ENCODE peak calls at places on chromosome 6, in five cellular contexts. One of them, this sample, is unnamed.

GRCh38 chr6:38113810-38114577 is 294.5 kb downstream of the ZFAND3 start:
- DNase-seq in BJ: no peak
- DNase-seq in CD4-positive, alpha-beta T cell: no peak
- DNase-seq in WTC11: no peak
- DNase-seq in A549: no peak
- DNase-seq in this sample: no peak

GRCh38 chr6:126909493-126909892 is 209.0 kb upstream of the RSPO3 start:
- DNase-seq in BJ: no peak
- DNase-seq in CD4-positive, alpha-beta T cell: no peak
- DNase-seq in WTC11: no peak
- DNase-seq in A549: no peak
- DNase-seq in this sample: no peak

GRCh38 chr6:106141441-106142237 is 55.5 kb downstream of the PRDM1 start:
- DNase-seq in BJ: no peak
- DNase-seq in CD4-positive, alpha-beta T cell: no peak
- DNase-seq in WTC11: no peak
- DNase-seq in A549: no peak
- DNase-seq in this sample: no peak

GRCh38 chr6:153058291-153058690 is 55.8 kb upstream of the MTRF1L start:
- DNase-seq in BJ: no peak
- DNase-seq in CD4-positive, alpha-beta T cell: no peak
- DNase-seq in WTC11: no peak
- DNase-seq in A549: no peak
- DNase-seq in this sample: no peak

GRCh38 chr6:90892271-90892670 is 305.4 kb upstream of the MAP3K7 start:
- DNase-seq in BJ: no peak
- DNase-seq in CD4-positive, alpha-beta T cell: no peak
- DNase-seq in WTC11: no peak
- DNase-seq in A549: no peak
- DNase-seq in this sample: no peak

GRCh38 chr6:127302728-127303675 is 36.3 kb downstream of the RNF146 start:
- DNase-seq in BJ: no peak
- DNase-seq in CD4-positive, alpha-beta T cell: peak
- DNase-seq in WTC11: no peak
- DNase-seq in A549: peak
- DNase-seq in this sample: peak

GRCh38 chr6:52498538-52499017 is 78.3 kb downstream of the TRAM2 start:
- DNase-seq in BJ: no peak
- DNase-seq in CD4-positive, alpha-beta T cell: no peak
- DNase-seq in WTC11: no peak
- DNase-seq in A549: no peak
- DNase-seq in this sample: no peak

GRCh38 chr6:151107897-151108427 is 131.8 kb upstream of the AKAP12 start:
- DNase-seq in BJ: no peak
- DNase-seq in CD4-positive, alpha-beta T cell: no peak
- DNase-seq in WTC11: no peak
- DNase-seq in A549: no peak
- DNase-seq in this sample: no peak

GRCh38 chr6:28980797-28981390 is 24.2 kb downstream of the ZNF311 start:
- DNase-seq in BJ: no peak
- DNase-seq in CD4-positive, alpha-beta T cell: no peak
- DNase-seq in WTC11: peak
- DNase-seq in A549: peak
- DNase-seq in this sample: peak

GRCh38 chr6:151632415-151632987 is 138.7 kb downstream of the CCDC170 start:
- DNase-seq in BJ: no peak
- DNase-seq in CD4-positive, alpha-beta T cell: no peak
- DNase-seq in WTC11: no peak
- DNase-seq in A549: no peak
- DNase-seq in this sample: no peak

GRCh38 chr6:54624779-54625178 is 221.8 kb upstream of the FAM83B start:
- DNase-seq in BJ: no peak
- DNase-seq in CD4-positive, alpha-beta T cell: no peak
- DNase-seq in WTC11: no peak
- DNase-seq in A549: no peak
- DNase-seq in this sample: no peak

GRCh38 chr6:136761227-136761922 is 30.9 kb downstream of the MAP3K5 start:
- DNase-seq in BJ: no peak
- DNase-seq in CD4-positive, alpha-beta T cell: no peak
- DNase-seq in WTC11: no peak
- DNase-seq in A549: no peak
- DNase-seq in this sample: no peak

GRCh38 chr6:41600499-41601247 is 37.6 kb upstream of the MDFI start:
- DNase-seq in BJ: no peak
- DNase-seq in CD4-positive, alpha-beta T cell: no peak
- DNase-seq in WTC11: no peak
- DNase-seq in A549: no peak
- DNase-seq in this sample: no peak

GRCh38 chr6:28816909-28817807 is 106.6 kb downstream of the TRIM27 start:
- DNase-seq in BJ: no peak
- DNase-seq in CD4-positive, alpha-beta T cell: no peak
- DNase-seq in WTC11: peak
- DNase-seq in A549: no peak
- DNase-seq in this sample: peak

GRCh38 chr6:134111062-134111677 is 58.7 kb upstream of the SLC2A12 start:
- DNase-seq in BJ: no peak
- DNase-seq in CD4-positive, alpha-beta T cell: peak
- DNase-seq in WTC11: peak
- DNase-seq in A549: peak
- DNase-seq in this sample: peak

GRCh38 chr6:144278659-144279314 is 6.3 kb upstream of the UTRN start:
- DNase-seq in BJ: no peak
- DNase-seq in CD4-positive, alpha-beta T cell: no peak
- DNase-seq in WTC11: no peak
- DNase-seq in A549: no peak
- DNase-seq in this sample: no peak

GRCh38 chr6:43963203-43963602 is 164.0 kb downstream of the MRPL14 start:
- DNase-seq in BJ: no peak
- DNase-seq in CD4-positive, alpha-beta T cell: no peak
- DNase-seq in WTC11: no peak
- DNase-seq in A549: no peak
- DNase-seq in this sample: no peak

GRCh38 chr6:13049666-13050254 is 278.6 kb downstream of the TBC1D7 start:
- DNase-seq in BJ: no peak
- DNase-seq in CD4-positive, alpha-beta T cell: no peak
- DNase-seq in WTC11: no peak
- DNase-seq in A549: no peak
- DNase-seq in this sample: no peak

GRCh38 chr6:136483906-136484305 is 66.3 kb downstream of the MAP7 start:
- DNase-seq in BJ: no peak
- DNase-seq in CD4-positive, alpha-beta T cell: no peak
- DNase-seq in WTC11: no peak
- DNase-seq in A549: no peak
- DNase-seq in this sample: no peak

GRCh38 chr6:151254451-151255081 is 14.8 kb downstream of the AKAP12 start:
- DNase-seq in BJ: no peak
- DNase-seq in CD4-positive, alpha-beta T cell: no peak
- DNase-seq in WTC11: no peak
- DNase-seq in A549: no peak
- DNase-seq in this sample: peak

GRCh38 chr6:137821486-137821885 is 45.6 kb upstream of the TNFAIP3 start:
- DNase-seq in BJ: no peak
- DNase-seq in CD4-positive, alpha-beta T cell: no peak
- DNase-seq in WTC11: no peak
- DNase-seq in A549: no peak
- DNase-seq in this sample: no peak

GRCh38 chr6:160978141-160978926 is 13.2 kb upstream of the MAP3K4 start:
- DNase-seq in BJ: peak
- DNase-seq in CD4-positive, alpha-beta T cell: no peak
- DNase-seq in WTC11: no peak
- DNase-seq in A549: no peak
- DNase-seq in this sample: no peak

GRCh38 chr6:149895702-149896310 is 2.1 kb downstream of the RAET1E start:
- DNase-seq in BJ: no peak
- DNase-seq in CD4-positive, alpha-beta T cell: peak
- DNase-seq in WTC11: no peak
- DNase-seq in A549: peak
- DNase-seq in this sample: peak

GRCh38 chr6:5087389-5087788 is 2.2 kb downstream of the PPP1R3G start:
- DNase-seq in BJ: no peak
- DNase-seq in CD4-positive, alpha-beta T cell: no peak
- DNase-seq in WTC11: no peak
- DNase-seq in A549: no peak
- DNase-seq in this sample: no peak

GRCh38 chr6:158543606-158544185 is 16.2 kb upstream of the TMEM181 start:
- DNase-seq in BJ: no peak
- DNase-seq in CD4-positive, alpha-beta T cell: no peak
- DNase-seq in WTC11: no peak
- DNase-seq in A549: no peak
- DNase-seq in this sample: no peak

GRCh38 chr6:52953911-52954839 is 40.9 kb downstream of the GSTA4 start:
- DNase-seq in BJ: no peak
- DNase-seq in CD4-positive, alpha-beta T cell: no peak
- DNase-seq in WTC11: no peak
- DNase-seq in A549: no peak
- DNase-seq in this sample: no peak

GRCh38 chr6:125175459-125175858 is 21.9 kb downstream of the TPD52L1 start:
- DNase-seq in BJ: no peak
- DNase-seq in CD4-positive, alpha-beta T cell: no peak
- DNase-seq in WTC11: no peak
- DNase-seq in A549: no peak
- DNase-seq in this sample: no peak

GRCh38 chr6:51841656-51842055 is 245.8 kb downstream of the PKHD1 start:
- DNase-seq in BJ: no peak
- DNase-seq in CD4-positive, alpha-beta T cell: no peak
- DNase-seq in WTC11: no peak
- DNase-seq in A549: no peak
- DNase-seq in this sample: no peak

GRCh38 chr6:121694389-121695185 is 259.1 kb downstream of the GJA1 start:
- DNase-seq in BJ: no peak
- DNase-seq in CD4-positive, alpha-beta T cell: no peak
- DNase-seq in WTC11: no peak
- DNase-seq in A549: no peak
- DNase-seq in this sample: no peak

GRCh38 chr6:163635315-163635714 is 220.8 kb downstream of the QKI start:
- DNase-seq in BJ: no peak
- DNase-seq in CD4-positive, alpha-beta T cell: no peak
- DNase-seq in WTC11: no peak
- DNase-seq in A549: no peak
- DNase-seq in this sample: no peak

GRCh38 chr6:163635731-163636344 is 221.3 kb downstream of the QKI start:
- DNase-seq in BJ: no peak
- DNase-seq in CD4-positive, alpha-beta T cell: no peak
- DNase-seq in WTC11: peak
- DNase-seq in A549: no peak
- DNase-seq in this sample: no peak

GRCh38 chr6:163630991-163631390 is 216.5 kb downstream of the QKI start:
- DNase-seq in BJ: no peak
- DNase-seq in CD4-positive, alpha-beta T cell: no peak
- DNase-seq in WTC11: no peak
- DNase-seq in A549: no peak
- DNase-seq in this sample: no peak

GRCh38 chr6:163637524-163637923 is 223.0 kb downstream of the QKI start:
- DNase-seq in BJ: no peak
- DNase-seq in CD4-positive, alpha-beta T cell: no peak
- DNase-seq in WTC11: no peak
- DNase-seq in A549: no peak
- DNase-seq in this sample: no peak

GRCh38 chr6:163634514-163635171 is 220.1 kb downstream of the QKI start:
- DNase-seq in BJ: no peak
- DNase-seq in CD4-positive, alpha-beta T cell: no peak
- DNase-seq in WTC11: peak
- DNase-seq in A549: no peak
- DNase-seq in this sample: no peak
- TF ChIP-seq CTCF in BJ: no peak
- TF ChIP-seq CTCF in CD4-positive, alpha-beta T cell: no peak
- TF ChIP-seq CTCF in WTC11: no peak
- TF ChIP-seq CTCF in A549: no peak
- TF ChIP-seq CTCF in this sample: no peak

DNA sequence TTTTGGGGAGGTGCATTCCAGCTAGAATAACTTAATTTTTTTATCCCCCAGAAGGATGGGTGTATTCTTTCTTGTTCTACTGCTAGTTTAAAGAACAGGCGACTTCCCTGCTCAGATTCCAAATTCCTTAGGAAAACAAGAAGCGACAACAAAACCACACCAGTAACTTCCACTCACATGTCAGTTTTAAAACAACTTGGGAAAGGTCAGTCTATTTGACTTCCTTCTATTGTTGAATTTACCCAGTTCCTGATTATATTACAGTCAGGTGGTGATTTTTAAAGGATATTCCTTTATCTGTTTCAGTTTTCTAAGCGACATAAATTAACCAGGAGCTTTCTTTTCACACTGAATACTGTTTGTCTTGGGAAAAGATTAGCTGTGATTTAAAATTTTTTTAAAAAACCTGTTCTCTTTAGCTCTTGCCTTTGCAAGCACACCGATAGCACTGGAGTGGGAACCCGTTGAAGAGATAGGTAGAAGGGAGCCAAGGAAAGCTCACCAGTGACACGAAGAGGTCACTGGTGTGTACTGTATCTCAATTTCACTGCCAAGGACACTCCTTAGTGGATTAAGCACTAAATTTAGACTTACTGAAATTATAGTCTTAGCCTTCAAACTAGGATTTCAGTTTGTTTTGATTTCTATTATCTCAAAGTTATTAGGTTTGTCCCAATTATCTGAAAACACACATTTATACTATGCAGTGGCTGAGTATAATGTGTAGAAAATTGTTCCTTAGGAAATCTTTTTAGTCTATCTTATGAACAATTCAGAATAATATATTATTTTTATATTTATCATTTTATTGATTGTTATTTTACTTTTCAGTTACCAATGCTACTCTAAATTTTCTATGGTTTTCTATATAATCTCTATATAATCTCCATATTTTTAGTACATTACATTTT is 22.3 kb downstream of the MARCKS start:
- DNase-seq in BJ: no peak
- DNase-seq in CD4-positive, alpha-beta T cell: no peak
- DNase-seq in WTC11: peak
- DNase-seq in A549: peak
- DNase-seq in this sample: peak
- TF ChIP-seq CTCF in BJ: peak
- TF ChIP-seq CTCF in CD4-positive, alpha-beta T cell: peak
- TF ChIP-seq CTCF in WTC11: peak
- TF ChIP-seq CTCF in A549: peak
- TF ChIP-seq CTCF in this sample: peak

GRCh38 chr6:81450180-81450579 is 302.3 kb downstream of the TENT5A start:
- DNase-seq in BJ: peak
- DNase-seq in CD4-positive, alpha-beta T cell: no peak
- DNase-seq in WTC11: no peak
- DNase-seq in A549: no peak
- DNase-seq in this sample: peak
- TF ChIP-seq CTCF in BJ: no peak
- TF ChIP-seq CTCF in CD4-positive, alpha-beta T cell: no peak
- TF ChIP-seq CTCF in WTC11: no peak
- TF ChIP-seq CTCF in A549: no peak
- TF ChIP-seq CTCF in this sample: no peak

DNA sequence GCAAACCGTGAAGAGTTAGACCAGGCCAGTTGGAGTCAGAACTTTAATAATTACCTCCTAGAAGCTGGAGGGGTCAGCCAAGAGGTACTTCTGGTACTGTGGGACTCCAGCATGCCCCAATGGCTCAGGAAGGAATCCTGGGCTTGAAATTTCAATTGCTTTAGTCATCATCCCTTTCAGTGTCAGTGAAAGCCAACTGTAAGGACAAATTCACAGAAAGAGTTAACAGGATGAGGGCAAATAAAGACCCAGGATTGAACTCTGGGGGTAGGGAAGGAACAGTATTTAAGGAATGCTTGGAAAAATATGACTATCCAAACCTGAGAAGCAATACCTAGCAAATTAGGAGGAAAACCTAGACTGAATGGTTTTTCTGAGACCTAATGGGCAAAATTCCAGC is 735.1 kb upstream of the MARCKS start:
- DNase-seq in BJ: peak
- DNase-seq in CD4-positive, alpha-beta T cell: no peak
- DNase-seq in WTC11: peak
- DNase-seq in A549: peak
- DNase-seq in this sample: peak
- TF ChIP-seq CTCF in BJ: peak
- TF ChIP-seq CTCF in CD4-positive, alpha-beta T cell: no peak
- TF ChIP-seq CTCF in WTC11: no peak
- TF ChIP-seq CTCF in A549: peak
- TF ChIP-seq CTCF in this sample: no peak

This sample was measured in Calu3.